ENCODE peak calls at places on chromosomes 3 and 15, in eight cellular contexts. One of them, this sample, is unnamed.

GRCh38 chr15:72237286-72238224 is 6.6 kb upstream of the PKM start:
- DNase-seq in stimulated activated CD8-positive, alpha-beta memory T cell treated with anti-CD3 and anti-CD28 coated beads, Interleukin-7, amount 100 ng/mL, for 1 hour: no peak
- DNase-seq in NCI-H1105 treated with DMSO at 0.1 percent for 48 hours: no peak
- DNase-seq in tibial nerve: peak
- DNase-seq in LoVo: peak
- DNase-seq in neural crest cell: no peak
- DNase-seq in SW480: peak
- DNase-seq in nephron progenitor cell: no peak
- DNase-seq in this sample: peak

GRCh38 chr15:47390208-47390765 is 327.0 kb upstream of the SEMA6D start:
- DNase-seq in stimulated activated CD8-positive, alpha-beta memory T cell treated with anti-CD3 and anti-CD28 coated beads, Interleukin-7, amount 100 ng/mL, for 1 hour: no peak
- DNase-seq in NCI-H1105 treated with DMSO at 0.1 percent for 48 hours: no peak
- DNase-seq in tibial nerve: no peak
- DNase-seq in LoVo: no peak
- DNase-seq in neural crest cell: no peak
- DNase-seq in SW480: no peak
- DNase-seq in nephron progenitor cell: no peak
- DNase-seq in this sample: no peak

GRCh38 chr3:170690133-170690981 is 104.5 kb upstream of the SLC7A14 start:
- DNase-seq in stimulated activated CD8-positive, alpha-beta memory T cell treated with anti-CD3 and anti-CD28 coated beads, Interleukin-7, amount 100 ng/mL, for 1 hour: peak
- DNase-seq in NCI-H1105 treated with DMSO at 0.1 percent for 48 hours: peak
- DNase-seq in tibial nerve: peak
- DNase-seq in LoVo: peak
- DNase-seq in neural crest cell: peak
- DNase-seq in SW480: peak
- DNase-seq in nephron progenitor cell: peak
- DNase-seq in this sample: peak

GRCh38 chr3:56775356-56775914 is 26.3 kb downstream of the ARHGEF3 start:
- DNase-seq in stimulated activated CD8-positive, alpha-beta memory T cell treated with anti-CD3 and anti-CD28 coated beads, Interleukin-7, amount 100 ng/mL, for 1 hour: no peak
- DNase-seq in NCI-H1105 treated with DMSO at 0.1 percent for 48 hours: no peak
- DNase-seq in tibial nerve: no peak
- DNase-seq in LoVo: no peak
- DNase-seq in neural crest cell: no peak
- DNase-seq in SW480: no peak
- DNase-seq in nephron progenitor cell: no peak
- DNase-seq in this sample: no peak

GRCh38 chr3:13518516-13519351 is 30.2 kb upstream of the FBLN2 start:
- DNase-seq in stimulated activated CD8-positive, alpha-beta memory T cell treated with anti-CD3 and anti-CD28 coated beads, Interleukin-7, amount 100 ng/mL, for 1 hour: no peak
- DNase-seq in NCI-H1105 treated with DMSO at 0.1 percent for 48 hours: no peak
- DNase-seq in tibial nerve: peak
- DNase-seq in LoVo: no peak
- DNase-seq in neural crest cell: no peak
- DNase-seq in SW480: no peak
- DNase-seq in nephron progenitor cell: no peak
- DNase-seq in this sample: peak

GRCh38 chr15:40282144-40282869 is 557 bp downstream of the ANKRD63 start:
- DNase-seq in stimulated activated CD8-positive, alpha-beta memory T cell treated with anti-CD3 and anti-CD28 coated beads, Interleukin-7, amount 100 ng/mL, for 1 hour: no peak
- DNase-seq in NCI-H1105 treated with DMSO at 0.1 percent for 48 hours: peak
- DNase-seq in tibial nerve: no peak
- DNase-seq in LoVo: peak
- DNase-seq in neural crest cell: peak
- DNase-seq in SW480: peak
- DNase-seq in nephron progenitor cell: peak
- DNase-seq in this sample: no peak

GRCh38 chr3:52456169-52456799 is 880 bp downstream of the NISCH start:
- DNase-seq in stimulated activated CD8-positive, alpha-beta memory T cell treated with anti-CD3 and anti-CD28 coated beads, Interleukin-7, amount 100 ng/mL, for 1 hour: no peak
- DNase-seq in NCI-H1105 treated with DMSO at 0.1 percent for 48 hours: peak
- DNase-seq in tibial nerve: no peak
- DNase-seq in LoVo: no peak
- DNase-seq in neural crest cell: no peak
- DNase-seq in SW480: no peak
- DNase-seq in nephron progenitor cell: no peak
- DNase-seq in this sample: no peak

GRCh38 chr3:8416965-8417364 is 84.7 kb upstream of the LMCD1 start:
- DNase-seq in stimulated activated CD8-positive, alpha-beta memory T cell treated with anti-CD3 and anti-CD28 coated beads, Interleukin-7, amount 100 ng/mL, for 1 hour: no peak
- DNase-seq in NCI-H1105 treated with DMSO at 0.1 percent for 48 hours: no peak
- DNase-seq in tibial nerve: no peak
- DNase-seq in LoVo: peak
- DNase-seq in neural crest cell: peak
- DNase-seq in SW480: no peak
- DNase-seq in nephron progenitor cell: peak
- DNase-seq in this sample: no peak

GRCh38 chr3:59143447-59143846 is 93.6 kb upstream of the CFAP20DC start:
- DNase-seq in stimulated activated CD8-positive, alpha-beta memory T cell treated with anti-CD3 and anti-CD28 coated beads, Interleukin-7, amount 100 ng/mL, for 1 hour: no peak
- DNase-seq in NCI-H1105 treated with DMSO at 0.1 percent for 48 hours: no peak
- DNase-seq in tibial nerve: no peak
- DNase-seq in LoVo: no peak
- DNase-seq in neural crest cell: no peak
- DNase-seq in SW480: no peak
- DNase-seq in nephron progenitor cell: no peak
- DNase-seq in this sample: no peak

GRCh38 chr3:161372321-161373260 is 1.3 kb upstream of the SPTSSB start:
- DNase-seq in stimulated activated CD8-positive, alpha-beta memory T cell treated with anti-CD3 and anti-CD28 coated beads, Interleukin-7, amount 100 ng/mL, for 1 hour: no peak
- DNase-seq in NCI-H1105 treated with DMSO at 0.1 percent for 48 hours: peak
- DNase-seq in tibial nerve: no peak
- DNase-seq in LoVo: no peak
- DNase-seq in neural crest cell: peak
- DNase-seq in SW480: peak
- DNase-seq in nephron progenitor cell: peak
- DNase-seq in this sample: peak

GRCh38 chr3:79361748-79362378 is 405.9 kb downstream of the ROBO1 start:
- DNase-seq in stimulated activated CD8-positive, alpha-beta memory T cell treated with anti-CD3 and anti-CD28 coated beads, Interleukin-7, amount 100 ng/mL, for 1 hour: no peak
- DNase-seq in NCI-H1105 treated with DMSO at 0.1 percent for 48 hours: peak
- DNase-seq in tibial nerve: no peak
- DNase-seq in LoVo: peak
- DNase-seq in neural crest cell: no peak
- DNase-seq in SW480: peak
- DNase-seq in nephron progenitor cell: peak
- DNase-seq in this sample: no peak

GRCh38 chr15:88756521-88756920 is 46.7 kb upstream of the ACAN start:
- DNase-seq in stimulated activated CD8-positive, alpha-beta memory T cell treated with anti-CD3 and anti-CD28 coated beads, Interleukin-7, amount 100 ng/mL, for 1 hour: no peak
- DNase-seq in NCI-H1105 treated with DMSO at 0.1 percent for 48 hours: no peak
- DNase-seq in tibial nerve: no peak
- DNase-seq in LoVo: no peak
- DNase-seq in neural crest cell: no peak
- DNase-seq in SW480: no peak
- DNase-seq in nephron progenitor cell: no peak
- DNase-seq in this sample: no peak

GRCh38 chr15:101409621-101410020 is 79.9 kb downstream of the PCSK6 start:
- DNase-seq in stimulated activated CD8-positive, alpha-beta memory T cell treated with anti-CD3 and anti-CD28 coated beads, Interleukin-7, amount 100 ng/mL, for 1 hour: no peak
- DNase-seq in NCI-H1105 treated with DMSO at 0.1 percent for 48 hours: no peak
- DNase-seq in tibial nerve: no peak
- DNase-seq in LoVo: no peak
- DNase-seq in neural crest cell: no peak
- DNase-seq in SW480: no peak
- DNase-seq in nephron progenitor cell: no peak
- DNase-seq in this sample: no peak

GRCh38 chr15:75704618-75705017 is 8.0 kb downstream of the CSPG4 start:
- DNase-seq in stimulated activated CD8-positive, alpha-beta memory T cell treated with anti-CD3 and anti-CD28 coated beads, Interleukin-7, amount 100 ng/mL, for 1 hour: no peak
- DNase-seq in NCI-H1105 treated with DMSO at 0.1 percent for 48 hours: no peak
- DNase-seq in tibial nerve: no peak
- DNase-seq in LoVo: no peak
- DNase-seq in neural crest cell: no peak
- DNase-seq in SW480: no peak
- DNase-seq in nephron progenitor cell: no peak
- DNase-seq in this sample: no peak

GRCh38 chr3:152071924-152072323 is 196.8 kb upstream of the MBNL1 start:
- DNase-seq in stimulated activated CD8-positive, alpha-beta memory T cell treated with anti-CD3 and anti-CD28 coated beads, Interleukin-7, amount 100 ng/mL, for 1 hour: no peak
- DNase-seq in NCI-H1105 treated with DMSO at 0.1 percent for 48 hours: peak
- DNase-seq in tibial nerve: no peak
- DNase-seq in LoVo: peak
- DNase-seq in neural crest cell: no peak
- DNase-seq in SW480: peak
- DNase-seq in nephron progenitor cell: no peak
- DNase-seq in this sample: no peak

GRCh38 chr3:124063168-124063909 is 71.4 kb upstream of the ROPN1 start:
- DNase-seq in stimulated activated CD8-positive, alpha-beta memory T cell treated with anti-CD3 and anti-CD28 coated beads, Interleukin-7, amount 100 ng/mL, for 1 hour: no peak
- DNase-seq in NCI-H1105 treated with DMSO at 0.1 percent for 48 hours: peak
- DNase-seq in tibial nerve: no peak
- DNase-seq in LoVo: no peak
- DNase-seq in neural crest cell: no peak
- DNase-seq in SW480: no peak
- DNase-seq in nephron progenitor cell: no peak
- DNase-seq in this sample: no peak

GRCh38 chr15:79035814-79036213 is 54.8 kb downstream of the RASGRF1 start:
- DNase-seq in stimulated activated CD8-positive, alpha-beta memory T cell treated with anti-CD3 and anti-CD28 coated beads, Interleukin-7, amount 100 ng/mL, for 1 hour: no peak
- DNase-seq in NCI-H1105 treated with DMSO at 0.1 percent for 48 hours: no peak
- DNase-seq in tibial nerve: no peak
- DNase-seq in LoVo: no peak
- DNase-seq in neural crest cell: no peak
- DNase-seq in SW480: no peak
- DNase-seq in nephron progenitor cell: no peak
- DNase-seq in this sample: no peak

GRCh38 chr3:42655331-42655888 is 1.9 kb downstream of the ZBTB47 start:
- DNase-seq in stimulated activated CD8-positive, alpha-beta memory T cell treated with anti-CD3 and anti-CD28 coated beads, Interleukin-7, amount 100 ng/mL, for 1 hour: no peak
- DNase-seq in NCI-H1105 treated with DMSO at 0.1 percent for 48 hours: no peak
- DNase-seq in tibial nerve: no peak
- DNase-seq in LoVo: no peak
- DNase-seq in neural crest cell: no peak
- DNase-seq in SW480: no peak
- DNase-seq in nephron progenitor cell: no peak
- DNase-seq in this sample: no peak

This sample was measured in head of caudate nucleus.